ENCODE peak calls at places on chromosomes 4 and X, in six cellular contexts. A is adrenal gland, B is thyroid gland, E is body of pancreas, N is A549, D is ovary. T is an unnamed sample. For H3K4me1, the result is how much of the 10 kb centered on the place peaks cover.

GRCh38 chr4:17635056-17635455 is 20.6 kb downstream of the MED28 start:
- DNase-seq in A (no peak), B (no peak), E (no peak), N (no peak), D (no peak), T (no peak)

GRCh38 chr4:139208404-139208945 is 31.5 kb upstream of the ELF2 start:
- DNase-seq in A (peak), B (no peak), E (peak), N (no peak), D (no peak), T (no peak)

GRCh38 chr4:147102596-147102995 is 156.9 kb upstream of the TTC29 start:
- DNase-seq in A (no peak), B (no peak), E (no peak), N (no peak), D (no peak), T (no peak)

GRCh38 chrX:24146283-24146865 is 3.2 kb upstream of the ZFX start:
- DNase-seq in A (no peak), B (no peak), E (no peak), N (no peak), D (no peak), T (no peak)

GRCh38 chr4:146243141-146243882 is 29.0 kb downstream of the REELD1 start:
- DNase-seq in A (peak), B (no peak), E (no peak), N (no peak), D (no peak), T (no peak)

GRCh38 chrX:15849555-15849954 is 5.1 kb downstream of the AP1S2 start:
- DNase-seq in A (no peak), B (no peak), E (no peak), N (peak), D (no peak), T (no peak)

GRCh38 chrX:18649498-18649951 is 22.4 kb downstream of the RS1 start:
- DNase-seq in A (no peak), B (peak), E (no peak), N (no peak), D (no peak), T (no peak)

GRCh38 chrX:148542481-148543255 is 42.3 kb downstream of the AFF2 start:
- DNase-seq in A (no peak), B (no peak), E (no peak), N (no peak), D (no peak), T (no peak)

GRCh38 chr4:184415071-184415470 is 59.3 kb downstream of the IRF2 start:
- DNase-seq in A (no peak), B (no peak), E (no peak), N (no peak), D (no peak), T (no peak)

GRCh38 chrX:7218321-7219152 is 70.6 kb upstream of the PUDP start:
- DNase-seq in A (no peak), B (no peak), E (no peak), N (no peak), D (no peak), T (no peak)

GRCh38 chr4:150242820-150243458 is 164.7 kb downstream of the DCLK2 start:
- DNase-seq in A (peak), B (peak), E (peak), N (peak), D (peak), T (no peak)

GRCh38 chrX:119672252-119672825 is 20.6 kb downstream of the SEPTIN6 start:
- DNase-seq in A (no peak), B (no peak), E (peak), N (no peak), D (no peak), T (no peak)

GRCh38 chrX:32744906-32745305 is 466.4 kb downstream of the DMD start:
- DNase-seq in A (no peak), B (no peak), E (no peak), N (no peak), D (no peak), T (no peak)

GRCh38 chrX:97895751-97896150 is 1012.0 kb downstream of the RPA4 start:
- DNase-seq in A (no peak), B (no peak), E (no peak), N (no peak), D (no peak), T (no peak)

GRCh38 chr4:101977096-101977495 is 186.6 kb downstream of the BANK1 start:
- DNase-seq in A (peak), B (peak), E (no peak), N (peak), D (no peak), T (no peak)

GRCh38 chr4:121938282-121939092 is 13.4 kb downstream of the TRPC3 start:
- DNase-seq in A (no peak), B (no peak), E (no peak), N (no peak), D (no peak), T (no peak)

DNA sequence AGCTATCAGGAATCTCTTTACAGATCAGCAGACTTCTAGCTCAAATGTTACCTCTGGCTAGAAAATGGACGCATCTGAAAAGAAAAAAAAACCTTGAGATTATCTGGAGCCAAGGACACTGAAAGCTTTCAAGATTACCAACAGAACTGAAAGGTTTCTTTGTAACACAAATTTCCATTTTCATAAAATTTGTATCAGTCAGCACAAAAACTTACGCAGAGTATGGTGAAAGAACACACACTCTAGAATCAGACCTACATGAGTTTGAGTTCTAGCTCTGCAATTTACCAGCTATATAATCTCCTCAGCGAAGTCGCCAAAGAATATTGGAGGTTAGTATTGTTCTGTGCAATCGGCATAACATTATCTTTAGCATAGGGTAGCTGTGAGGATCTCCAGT is 1.8 kb downstream of the TAB3 start:
- DNase-seq in A (no peak), B (no peak), E (no peak), N (no peak), D (no peak), T (no peak)
- H3K4me3 ChIP-seq in A (no peak), B (no peak), E (no peak), N (no peak), D (no peak), T (no peak)

GRCh38 chr4:74640111-74640903 is 154.0 kb downstream of the BTC start:
- DNase-seq in A (no peak), B (no peak), E (no peak), N (no peak), D (no peak), T (no peak)
- TF ChIP-seq POLR2A in A (no peak), B (no peak), E (no peak), N (no peak), D (no peak), T (no peak)

DNA sequence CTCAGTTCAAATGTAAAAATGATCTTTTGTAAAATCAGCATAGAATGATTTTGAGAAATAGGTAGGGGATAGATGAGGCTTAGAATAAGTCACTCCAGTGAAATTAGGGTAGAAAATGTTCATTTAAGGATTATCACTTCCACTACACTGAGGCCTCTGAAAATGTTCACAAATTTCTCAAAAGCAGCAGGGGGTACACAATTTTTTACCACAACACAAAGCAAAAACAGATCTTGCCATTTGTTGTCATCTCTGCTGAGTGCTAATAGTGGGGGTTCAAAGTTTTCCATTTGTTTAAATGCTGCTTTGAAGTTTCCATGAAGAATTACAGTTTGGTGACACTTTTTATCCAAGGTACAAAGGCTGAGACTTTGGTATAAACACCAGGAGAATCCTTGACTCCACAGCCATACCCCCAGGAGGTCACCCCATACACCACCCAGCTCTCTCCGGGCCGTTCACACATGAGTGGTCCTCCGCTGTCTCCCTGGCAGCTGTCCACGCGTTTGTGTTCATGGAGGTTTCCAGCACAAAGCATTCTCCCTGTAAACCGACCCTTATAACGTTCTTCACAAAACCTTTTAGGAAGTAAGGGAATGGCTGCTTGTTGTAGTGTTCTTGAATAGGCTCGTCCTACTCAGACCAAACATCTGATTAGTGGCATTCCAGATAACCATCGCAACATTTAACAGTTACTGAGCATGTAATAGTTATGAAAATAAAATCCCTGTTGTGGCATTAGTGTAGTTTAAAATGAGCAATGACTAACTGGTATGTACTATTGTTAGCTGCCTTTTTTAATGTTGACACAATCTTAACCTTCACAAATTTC is 71.0 kb downstream of the PRSS12 start:
- DNase-seq in A (no peak), B (peak), E (peak), N (no peak), D (peak), T (no peak)
- H3K4me1 ChIP-seq in A (under half), B (under half), E (under half), N (under half), D (under half), T (under half)

GRCh38 chr4:123833156-123833555 is 436.6 kb downstream of the SPRY1 start:
- DNase-seq in A (no peak), B (no peak), E (no peak), N (no peak), D (no peak), T (no peak)

GRCh38 chr4:123835852-123836251 is 439.3 kb downstream of the SPRY1 start:
- DNase-seq in A (no peak), B (no peak), E (no peak), N (no peak), D (no peak), T (no peak)

GRCh38 chr4:123836919-123837605 is 440.5 kb downstream of the SPRY1 start:
- DNase-seq in A (no peak), B (no peak), E (no peak), N (no peak), D (no peak), T (no peak)

GRCh38 chr4:123830920-123831319 is 434.3 kb downstream of the SPRY1 start:
- DNase-seq in A (no peak), B (no peak), E (no peak), N (no peak), D (no peak), T (no peak)

GRCh38 chr4:123832173-123833026 is 435.8 kb downstream of the SPRY1 start:
- DNase-seq in A (peak), B (peak), E (peak), N (no peak), D (peak), T (no peak)
- H3K4me3 ChIP-seq in A (no peak), B (no peak), E (no peak), N (no peak), D (no peak), T (no peak)

GRCh38 chr4:57122959-57123358 is 12.8 kb upstream of the IGFBP7 start:
- DNase-seq in A (no peak), B (no peak), E (no peak), N (no peak), D (no peak), T (no peak)

GRCh38 chr4:57124145-57124544 is 14.0 kb upstream of the IGFBP7 start:
- DNase-seq in A (no peak), B (no peak), E (no peak), N (no peak), D (no peak), T (no peak)

GRCh38 chr4:57114973-57115372 is 4.8 kb upstream of the IGFBP7 start:
- DNase-seq in A (no peak), B (no peak), E (no peak), N (no peak), D (no peak), T (no peak)

GRCh38 chr4:57116245-57116644 is 6.1 kb upstream of the IGFBP7 start:
- DNase-seq in A (no peak), B (no peak), E (no peak), N (no peak), D (no peak), T (no peak)

GRCh38 chr4:57119054-57119651 is 9.0 kb upstream of the IGFBP7 start:
- DNase-seq in A (peak), B (peak), E (peak), N (no peak), D (peak), T (no peak)
- TF ChIP-seq POLR2A in A (no peak), B (peak), E (no peak), N (no peak), D (no peak), T (peak)

GRCh38 chrX:65707153-65707552 is 39.7 kb downstream of the MSN start:
- DNase-seq in A (no peak), B (no peak), E (no peak), N (no peak), D (no peak), T (no peak)
- H3K4me1 ChIP-seq in A (under half), B (under half), E (under half), N (under half), D (under half), T (half or more)

GRCh38 chrX:118536687-118537461 is 41.3 kb downstream of the DOCK11 start:
- DNase-seq in A (no peak), B (peak), E (no peak), N (peak), D (no peak), T (no peak)
- H3K4me3 ChIP-seq in A (no peak), B (no peak), E (no peak), N (no peak), D (no peak), T (no peak)

DNA sequence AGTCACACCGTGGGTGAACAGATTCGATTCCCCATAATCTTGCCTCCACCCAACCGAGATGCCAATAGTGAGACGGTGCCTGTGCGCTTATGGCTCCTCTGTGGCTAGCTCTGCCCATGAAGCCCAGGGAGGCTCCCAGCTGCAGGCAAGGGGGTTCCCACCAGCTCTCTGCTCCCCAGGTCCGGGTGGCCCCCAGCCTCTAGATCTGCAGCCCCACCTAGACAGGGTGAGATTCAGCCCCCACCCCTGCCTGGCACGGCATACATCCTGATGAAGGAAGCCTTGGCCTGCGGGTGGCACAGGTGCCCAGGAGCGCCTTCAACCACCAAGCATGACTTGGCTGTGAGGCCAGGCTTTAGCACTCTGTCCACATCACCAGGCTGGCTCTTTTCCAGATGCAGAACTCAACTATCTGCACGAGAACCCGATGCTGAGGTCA is 40.6 kb downstream of the WDR1 start:
- DNase-seq in A (no peak), B (peak), E (no peak), N (no peak), D (no peak), T (no peak)
- TF ChIP-seq POLR2A in A (no peak), B (no peak), E (no peak), N (no peak), D (no peak), T (no peak)

GRCh38 chr4:183106839-183107238 is 7.8 kb downstream of the WWC2 start:
- DNase-seq in A (no peak), B (no peak), E (no peak), N (no peak), D (no peak), T (no peak)

GRCh38 chr4:183110244-183110643 is 11.2 kb downstream of the WWC2 start:
- DNase-seq in A (no peak), B (no peak), E (no peak), N (no peak), D (no peak), T (no peak)

GRCh38 chr4:183107891-183108459 is 8.9 kb downstream of the WWC2 start:
- DNase-seq in A (no peak), B (no peak), E (no peak), N (no peak), D (no peak), T (no peak)

DNA sequence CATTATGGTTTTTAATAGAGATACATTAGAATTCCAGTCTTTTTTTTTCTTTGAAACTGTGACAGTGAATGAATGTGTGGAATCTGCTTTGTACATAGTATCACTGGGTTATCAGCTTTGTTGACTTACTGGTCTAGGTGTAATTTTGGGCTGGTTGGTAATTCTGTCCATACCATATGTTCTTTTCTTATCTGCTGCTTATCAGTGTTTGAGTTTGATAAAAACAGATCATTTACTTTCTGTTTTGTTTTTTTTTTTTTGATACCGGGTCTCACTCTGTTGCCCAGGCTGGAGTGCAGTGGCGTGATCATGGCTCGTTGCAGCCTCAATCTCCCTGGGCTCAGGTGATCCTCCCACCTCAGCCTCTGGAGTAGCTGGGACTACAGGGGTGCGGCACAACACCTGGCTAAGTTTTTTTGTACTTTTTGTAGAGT is 12.4 kb downstream of the WWC2 start:
- DNase-seq in A (no peak), B (no peak), E (no peak), N (no peak), D (no peak), T (no peak)
- H3K4me1 ChIP-seq in A (under half), B (under half), E (under half), N (under half), D (under half), T (under half)